ENCODE peak calls at places on chromosomes 11 and 22, in five cellular contexts. D is cardiac muscle cell; N is CD8-positive, alpha-beta T cell; M is adipocyte; W is colonic mucosa. P is an unnamed sample. For H3K27me3, the result is how much of the 10 kb centered on the place peaks cover.

GRCh38 chr11:34658071-34659015 is 37.5 kb downstream of the EHF start:
- DNase-seq in D (no peak), N (no peak), M (no peak), W (no peak), P (no peak)

GRCh38 chr22:39242809-39243442 is 1.9 kb downstream of the PDGFB start:
- DNase-seq in D (no peak), N (peak), M (no peak), W (peak), P (peak)

GRCh38 chr22:47850644-47851151 is 1088.2 kb downstream of the TBC1D22A start:
- DNase-seq in D (no peak), N (no peak), M (no peak), W (no peak), P (no peak)

GRCh38 chr22:37752189-37753061 is 55.3 kb upstream of the GCAT start:
- DNase-seq in D (no peak), N (no peak), M (peak), W (peak), P (peak)

GRCh38 chr22:49213731-49214352 is 613.8 kb downstream of the BRD1 start:
- DNase-seq in D (no peak), N (peak), M (no peak), W (no peak), P (no peak)

GRCh38 chr22:49015993-49016908 is 811.4 kb downstream of the BRD1 start:
- DNase-seq in D (no peak), N (peak), M (no peak), W (no peak), P (no peak)

GRCh38 chr22:46085831-46086576 is 64.3 kb upstream of the PPARA start:
- DNase-seq in D (no peak), N (no peak), M (no peak), W (peak), P (peak)

GRCh38 chr22:27594474-27595134 is 207.0 kb downstream of the MN1 start:
- DNase-seq in D (no peak), N (no peak), M (no peak), W (no peak), P (no peak)

GRCh38 chr11:111688028-111688427 is 78.2 kb downstream of the PPP2R1B start:
- DNase-seq in D (no peak), N (no peak), M (no peak), W (no peak), P (no peak)

GRCh38 chr11:133978816-133979215 is 22.0 kb upstream of the IGSF9B start:
- DNase-seq in D (no peak), N (no peak), M (no peak), W (no peak), P (no peak)

GRCh38 chr11:19876750-19877149 is 164.1 kb downstream of the NAV2 start:
- DNase-seq in D (no peak), N (no peak), M (no peak), W (no peak), P (no peak)

GRCh38 chr22:45866398-45867117 is 110.4 kb downstream of the WNT7B start:
- DNase-seq in D (peak), N (peak), M (no peak), W (peak), P (no peak)

GRCh38 chr11:5369793-5370192 is 13.8 kb upstream of the OR51M1 start:
- DNase-seq in D (peak), N (no peak), M (peak), W (no peak), P (no peak)

GRCh38 chr22:26576026-26576680 is 13.8 kb downstream of the TPST2 start:
- DNase-seq in D (no peak), N (no peak), M (no peak), W (no peak), P (no peak)

GRCh38 chr22:45648320-45649070 is 23.1 kb upstream of the ATXN10 start:
- DNase-seq in D (no peak), N (no peak), M (no peak), W (no peak), P (no peak)

GRCh38 chr11:64224891-64225607 is 937 bp downstream of the TRPT1 start:
- DNase-seq in D (no peak), N (no peak), M (peak), W (no peak), P (no peak)

GRCh38 chr22:49667236-49667635 is 160.4 kb downstream of the BRD1 start:
- DNase-seq in D (no peak), N (no peak), M (no peak), W (no peak), P (no peak)

GRCh38 chr22:50471197-50471847 is 3.5 kb downstream of the SBF1 start:
- DNase-seq in D (no peak), N (no peak), M (no peak), W (no peak), P (no peak)

GRCh38 chr22:27540247-27540646 is 261.3 kb downstream of the MN1 start:
- DNase-seq in D (no peak), N (no peak), M (no peak), W (no peak), P (no peak)

GRCh38 chr11:19918302-19919049 is 205.8 kb downstream of the NAV2 start:
- DNase-seq in D (no peak), N (no peak), M (peak), W (no peak), P (peak)

GRCh38 chr11:88103337-88104206 is 71.7 kb downstream of the RAB38 start:
- DNase-seq in D (peak), N (no peak), M (peak), W (peak), P (peak)

GRCh38 chr11:19187880-19188279 is 13.9 kb downstream of the CSRP3 start:
- DNase-seq in D (no peak), N (no peak), M (no peak), W (no peak), P (no peak)

GRCh38 chr22:25382762-25383161 is 163.3 kb downstream of the CRYBB2 start:
- DNase-seq in D (no peak), N (no peak), M (no peak), W (no peak), P (no peak)

GRCh38 chr11:28105869-28106268 is 2.1 kb downstream of the KIF18A start:
- DNase-seq in D (no peak), N (no peak), M (no peak), W (no peak), P (no peak)

GRCh38 chr11:63022422-63022821 is 6.8 kb upstream of the SLC22A8 start:
- DNase-seq in D (no peak), N (no peak), M (no peak), W (no peak), P (no peak)

GRCh38 chr11:63023415-63023814 is 7.8 kb upstream of the SLC22A8 start:
- DNase-seq in D (no peak), N (no peak), M (no peak), W (no peak), P (no peak)

GRCh38 chr11:63019506-63019905 is 3.9 kb upstream of the SLC22A8 start:
- DNase-seq in D (peak), N (no peak), M (no peak), W (no peak), P (no peak)

GRCh38 chr11:63020671-63021255 is 5.1 kb upstream of the SLC22A8 start:
- DNase-seq in D (no peak), N (no peak), M (no peak), W (peak), P (no peak)

GRCh38 chr11:63023851-63024648 is 8.4 kb upstream of the SLC22A8 start:
- DNase-seq in D (peak), N (peak), M (peak), W (peak), P (peak)
- H3K27me3 ChIP-seq in D (under half), N (under half), M (under half), W (under half), P (half or more)

GRCh38 chr11:83441596-83441995 is 155.4 kb upstream of the CCDC90B start:
- DNase-seq in D (no peak), N (no peak), M (no peak), W (no peak), P (no peak)

GRCh38 chr11:83441171-83441570 is 155.0 kb upstream of the CCDC90B start:
- DNase-seq in D (no peak), N (no peak), M (no peak), W (no peak), P (no peak)

GRCh38 chr11:83436855-83437254 is 150.7 kb upstream of the CCDC90B start:
- DNase-seq in D (no peak), N (no peak), M (no peak), W (no peak), P (no peak)

GRCh38 chr11:83437939-83438338 is 151.8 kb upstream of the CCDC90B start:
- DNase-seq in D (no peak), N (no peak), M (no peak), W (no peak), P (no peak)

DNA sequence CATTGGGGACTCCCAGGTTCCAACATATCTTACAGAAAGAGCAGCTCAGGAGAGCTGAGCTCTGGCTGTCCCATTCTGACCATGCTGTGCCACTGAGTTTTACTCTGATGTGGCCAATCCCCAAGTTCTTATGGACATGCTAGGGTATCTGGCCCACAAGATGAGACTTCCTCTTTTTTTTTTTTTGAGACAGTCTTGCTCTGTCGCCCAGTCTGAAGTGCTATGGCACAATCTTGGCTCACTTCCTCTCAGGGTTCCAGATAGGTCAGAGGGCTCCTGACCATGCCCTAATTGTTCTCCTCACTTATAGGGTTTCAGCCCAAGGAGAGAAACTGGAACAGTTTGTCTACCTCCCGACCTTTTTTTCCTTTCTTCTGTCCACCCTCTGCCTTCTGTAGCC is 152.3 kb upstream of the CCDC90B start:
- DNase-seq in D (no peak), N (no peak), M (no peak), W (no peak), P (no peak)
- H3K27me3 ChIP-seq in D (under half), N (under half), M (under half), W (under half), P (under half)

GRCh38 chr11:117583063-117583801 is 213.8 kb downstream of the DSCAML1 start:
- DNase-seq in D (no peak), N (no peak), M (no peak), W (no peak), P (no peak)

GRCh38 chr11:117587416-117587815 is 209.6 kb downstream of the DSCAML1 start:
- DNase-seq in D (no peak), N (no peak), M (no peak), W (no peak), P (no peak)

GRCh38 chr11:117586392-117586791 is 210.6 kb downstream of the DSCAML1 start:
- DNase-seq in D (no peak), N (no peak), M (no peak), W (no peak), P (no peak)

GRCh38 chr11:117584056-117584830 is 212.8 kb downstream of the DSCAML1 start:
- DNase-seq in D (no peak), N (no peak), M (no peak), W (no peak), P (no peak)

DNA sequence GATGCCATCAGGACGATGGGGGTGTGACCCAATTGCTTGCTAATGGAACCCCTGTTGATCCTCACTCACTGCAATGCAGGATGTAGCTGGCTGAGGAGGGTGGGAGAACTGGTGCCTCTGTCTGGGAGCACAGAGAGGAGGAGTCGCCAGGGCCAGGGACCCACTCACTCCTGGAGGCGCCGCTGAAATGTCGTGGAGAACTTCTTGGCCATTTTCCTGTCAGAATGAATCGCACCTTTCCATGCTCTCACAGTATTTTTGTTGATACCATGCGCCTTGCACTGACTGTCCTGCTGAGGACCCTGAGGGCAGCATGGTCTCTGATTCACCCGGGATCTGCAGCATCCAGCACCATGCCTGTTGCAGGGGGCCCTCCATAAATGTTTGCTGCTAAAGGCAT is 211.4 kb downstream of the DSCAML1 start:
- DNase-seq in D (no peak), N (no peak), M (no peak), W (no peak), P (no peak)
- H3K27me3 ChIP-seq in D (half or more), N (under half), M (under half), W (under half), P (half or more)

GRCh38 chr22:29308791-29309262 is 2.4 kb downstream of the GAS2L1 start:
- DNase-seq in D (no peak), N (peak), M (peak), W (no peak), P (no peak)

GRCh38 chr22:29308148-29308790 is 1.8 kb downstream of the GAS2L1 start:
- DNase-seq in D (no peak), N (no peak), M (no peak), W (no peak), P (no peak)

GRCh38 chr22:29306175-29306829 is at the start of gene GAS2L1:
- DNase-seq in D (peak), N (no peak), M (peak), W (peak), P (peak)

GRCh38 chr22:29306830-29307657 is 594 bp downstream of the GAS2L1 start:
- DNase-seq in D (peak), N (no peak), M (peak), W (peak), P (no peak)

GRCh38 chr22:29307658-29308147 is 1.3 kb downstream of the GAS2L1 start:
- DNase-seq in D (no peak), N (no peak), M (no peak), W (no peak), P (no peak)
- H3K27me3 ChIP-seq in D (under half), N (under half), M (under half), W (under half), P (under half)

GRCh38 chr11:11810764-11811726 is 30.7 kb upstream of the USP47 start:
- DNase-seq in D (no peak), N (no peak), M (no peak), W (no peak), P (no peak)
- H3K27me3 ChIP-seq in D (under half), N (under half), M (under half), W (under half), P (under half)

DNA sequence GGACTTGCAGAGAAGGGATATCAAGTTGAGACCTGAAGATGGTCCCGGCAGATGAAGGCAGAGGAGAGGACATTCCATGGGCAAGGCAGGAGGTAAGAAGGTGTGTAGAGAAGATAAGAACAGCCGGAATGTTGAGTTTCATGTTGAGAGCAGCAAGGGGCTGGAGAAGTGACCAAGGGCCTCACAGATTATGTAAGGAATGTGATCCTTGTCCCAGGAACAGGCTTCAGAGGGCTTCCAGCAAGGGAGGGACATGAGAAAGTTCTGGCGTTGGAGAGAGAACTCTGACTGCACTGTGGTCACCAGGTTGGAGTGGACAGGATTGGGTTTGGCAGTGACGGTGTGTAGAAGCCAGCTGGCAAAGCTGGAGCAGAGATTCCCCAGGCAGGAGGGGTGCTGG is 27.6 kb upstream of the PPFIA1 start:
- DNase-seq in D (no peak), N (no peak), M (no peak), W (no peak), P (peak)
- H3K27me3 ChIP-seq in D (under half), N (under half), M (under half), W (under half), P (under half)

GRCh38 chr11:22666700-22667439 is 459 bp downstream of the GAS2 start:
- DNase-seq in D (peak), N (peak), M (peak), W (peak), P (peak)
- H3K27me3 ChIP-seq in D (under half), N (under half), M (under half), W (under half), P (under half)

GRCh38 chr22:22034469-22035132 is 52.0 kb upstream of the TOP3B start:
- DNase-seq in D (no peak), N (no peak), M (no peak), W (no peak), P (no peak)

GRCh38 chr22:22032099-22032905 is 49.7 kb upstream of the TOP3B start:
- DNase-seq in D (no peak), N (no peak), M (no peak), W (no peak), P (no peak)

GRCh38 chr22:22033803-22034468 is 51.3 kb upstream of the TOP3B start:
- DNase-seq in D (no peak), N (no peak), M (no peak), W (no peak), P (no peak)

GRCh38 chr22:22031571-22031970 is 49.0 kb upstream of the TOP3B start:
- DNase-seq in D (no peak), N (no peak), M (peak), W (no peak), P (no peak)

GRCh38 chr22:22032906-22033802 is 50.6 kb upstream of the TOP3B start:
- DNase-seq in D (no peak), N (no peak), M (no peak), W (no peak), P (no peak)
- H3K27me3 ChIP-seq in D (half or more), N (under half), M (under half), W (under half), P (under half)

DNA sequence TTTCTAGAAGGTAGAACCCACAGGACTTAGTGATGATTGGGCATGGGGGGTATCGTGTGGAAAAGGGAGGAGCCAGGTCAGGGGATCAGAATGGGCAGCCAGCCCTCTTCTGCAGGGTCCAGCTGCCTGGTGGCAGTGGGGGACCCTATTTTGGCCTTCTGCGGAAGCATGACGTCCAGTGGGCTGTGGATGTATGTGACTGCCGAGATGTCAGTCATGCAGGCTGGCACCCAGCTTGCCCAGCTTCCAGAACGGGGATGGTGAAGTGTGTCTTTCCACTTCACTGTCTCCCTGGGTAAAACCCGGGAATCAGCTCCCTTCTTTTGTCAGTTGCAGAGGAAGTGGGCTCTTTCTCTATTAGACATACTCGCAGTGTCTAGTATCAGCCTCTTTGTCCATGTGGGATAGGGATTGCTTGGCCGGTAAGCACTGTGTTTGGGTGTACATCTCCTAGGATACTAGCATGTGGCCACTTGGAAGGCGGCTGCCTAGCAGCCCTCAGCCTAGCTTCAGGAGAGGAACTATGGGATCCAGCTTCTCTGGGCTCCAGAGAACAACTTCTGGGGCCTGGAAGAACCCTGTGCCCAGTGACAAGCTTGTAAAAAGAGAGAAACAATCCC is 51.4 kb downstream of the GRIK4 start:
- DNase-seq in D (no peak), N (no peak), M (no peak), W (no peak), P (no peak)
- H3K27me3 ChIP-seq in D (half or more), N (under half), M (under half), W (under half), P (under half)

P was measured in PC-9.